ENCODE peak calls at places on chromosome 19, in seven cellular contexts. G, S, V, O, N, Y and R are unnamed samples. For H3K36me3, the result is how much of the 10 kb centered on the place peaks cover.

GRCh38 chr19:46240693-46241092 is 11.2 kb downstream of the IGFL1 start:
- DNase-seq in Y (no peak), G (no peak), O (no peak), V (no peak), S (no peak), N (no peak), R (no peak)

GRCh38 chr19:55228403-55229031 is at the start of gene TMEM86B:
- DNase-seq in S (no peak), O (no peak), N (no peak), Y (no peak), G (no peak), V (no peak), R (no peak)

GRCh38 chr19:8569066-8569761 is 8.0 kb downstream of the MYO1F start:
- DNase-seq in G (peak), V (peak), S (peak), Y (peak), N (peak), O (no peak), R (peak)

GRCh38 chr19:32869369-32870153 is at the start of gene SLC7A9:
- DNase-seq in G (no peak), N (no peak), O (no peak), Y (no peak), S (no peak), V (no peak), R (no peak)

GRCh38 chr19:48859711-48860572 is 8.5 kb downstream of the PLEKHA4 start:
- DNase-seq in N (no peak), S (no peak), G (no peak), V (no peak), Y (no peak), O (no peak), R (no peak)

GRCh38 chr19:53879145-53880037 is 2.6 kb upstream of the PRKCG start:
- DNase-seq in N (no peak), Y (peak), V (peak), O (peak), G (peak), S (peak), R (peak)

GRCh38 chr19:46366620-46367277 is 19.9 kb downstream of the PPP5C start:
- DNase-seq in V (no peak), S (no peak), Y (no peak), N (no peak), G (no peak), O (no peak), R (no peak)

GRCh38 chr19:40144151-40144550 is 47.1 kb upstream of the MAP3K10 start:
- DNase-seq in N (no peak), O (peak), G (no peak), S (no peak), V (no peak), Y (no peak), R (no peak)

GRCh38 chr19:12840091-12841079 is 2.1 kb downstream of the MAST1 start:
- DNase-seq in O (no peak), G (peak), N (no peak), V (peak), S (peak), Y (peak), R (no peak)

GRCh38 chr19:2462635-2463421 is 6.1 kb upstream of the LMNB2 start:
- DNase-seq in Y (peak), O (no peak), G (no peak), S (peak), N (no peak), V (peak), R (peak)

GRCh38 chr19:18832331-18833140 is 777 bp downstream of the UPF1 start:
- DNase-seq in Y (no peak), V (no peak), S (no peak), N (no peak), O (no peak), G (no peak), R (no peak)

GRCh38 chr19:32692727-32693061 is 1.1 kb downstream of the NUDT19 start:
- DNase-seq in O (no peak), Y (no peak), V (no peak), G (peak), S (no peak), N (no peak), R (no peak)

GRCh38 chr19:17623224-17623935 is 64.8 kb downstream of the UNC13A start:
- DNase-seq in N (no peak), Y (no peak), S (no peak), V (no peak), G (no peak), O (no peak), R (no peak)

GRCh38 chr19:17625043-17625442 is 63.1 kb downstream of the UNC13A start:
- DNase-seq in G (no peak), N (no peak), O (no peak), V (no peak), Y (no peak), S (no peak), R (no peak)

GRCh38 chr19:17626456-17626855 is 61.7 kb downstream of the UNC13A start:
- DNase-seq in N (no peak), G (no peak), V (no peak), S (no peak), O (no peak), Y (no peak), R (no peak)

GRCh38 chr19:17625980-17626379 is 62.2 kb downstream of the UNC13A start:
- DNase-seq in N (no peak), G (no peak), V (no peak), S (no peak), O (no peak), Y (no peak), R (no peak)

GRCh38 chr19:17624314-17624991 is 63.7 kb downstream of the UNC13A start:
- DNase-seq in O (no peak), S (no peak), N (no peak), Y (no peak), G (no peak), V (no peak), R (no peak)
- H3K36me3 ChIP-seq in O (under half), S (under half), N (under half), Y (under half), G (under half), V (under half), R (under half)

GRCh38 chr19:34996978-34997640 is 3.0 kb upstream of the GRAMD1A start:
- DNase-seq in O (peak), G (no peak), Y (no peak), S (no peak), V (no peak), N (no peak), R (no peak)

GRCh38 chr19:34991542-34992333 is 8.4 kb upstream of the GRAMD1A start:
- DNase-seq in G (no peak), N (no peak), Y (no peak), S (no peak), V (no peak), O (no peak), R (no peak)

GRCh38 chr19:34994643-34995471 is 5.3 kb upstream of the GRAMD1A start:
- DNase-seq in S (no peak), V (no peak), N (no peak), G (no peak), O (no peak), Y (no peak), R (no peak)

GRCh38 chr19:34995551-34995950 is 4.6 kb upstream of the GRAMD1A start:
- DNase-seq in N (no peak), O (no peak), S (no peak), Y (no peak), V (no peak), G (no peak), R (no peak)

GRCh38 chr19:34994286-34994642 is 5.9 kb upstream of the GRAMD1A start:
- DNase-seq in N (no peak), V (no peak), Y (no peak), G (no peak), S (no peak), O (no peak), R (no peak)
- H3K4me3 ChIP-seq in N (no peak), V (no peak), Y (no peak), G (no peak), S (no peak), O (no peak), R (no peak)

DNA sequence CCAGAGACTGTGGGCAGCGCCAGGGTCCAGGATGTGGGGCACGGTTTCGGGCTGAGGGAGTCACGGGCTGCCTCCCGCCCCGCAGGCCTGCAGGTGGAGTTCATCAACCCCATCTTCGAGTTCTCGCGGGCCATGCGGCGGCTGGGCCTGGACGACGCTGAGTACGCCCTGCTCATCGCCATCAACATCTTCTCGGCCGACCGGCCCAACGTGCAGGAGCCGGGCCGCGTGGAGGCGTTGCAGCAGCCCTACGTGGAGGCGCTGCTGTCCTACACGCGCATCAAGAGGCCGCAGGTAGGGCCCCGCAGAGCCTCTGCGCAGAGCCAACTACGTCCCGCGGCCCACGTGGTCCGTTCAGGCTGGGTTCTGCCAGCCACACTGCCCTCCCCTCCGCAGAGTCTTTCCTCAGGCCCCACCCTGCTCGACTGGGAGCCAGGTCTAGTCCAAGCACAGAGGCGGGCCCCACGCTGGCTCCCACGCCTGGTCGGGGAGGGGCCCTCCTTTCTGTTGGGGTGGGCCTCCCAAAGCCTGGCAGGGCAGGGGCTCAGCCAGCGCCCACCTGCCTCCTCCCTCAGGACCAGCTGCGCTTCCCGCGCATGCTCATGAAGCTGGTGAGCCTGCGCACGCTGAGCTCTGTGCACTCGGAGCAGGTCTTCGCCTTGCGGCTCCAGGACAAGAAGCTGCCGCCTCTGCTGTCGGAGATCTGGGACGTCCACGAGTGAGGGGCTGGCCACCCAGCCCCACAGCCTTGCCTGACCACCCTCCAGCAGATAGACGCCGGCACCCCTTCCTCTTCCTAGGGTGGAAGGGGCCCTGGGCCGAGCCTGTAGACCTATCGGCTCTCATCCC is 2.0 kb upstream of the POLD1 start:
- DNase-seq in S (no peak), Y (no peak), O (no peak), N (no peak), G (no peak), V (no peak), R (no peak)
- H3K36me3 ChIP-seq in S (under half), Y (under half), O (under half), N (under half), G (under half), V (under half), R (under half)

GRCh38 chr19:15436826-15437110 is 13.0 kb downstream of the WIZ start:
- DNase-seq in Y (no peak), N (no peak), V (no peak), O (no peak), G (no peak), S (no peak), R (no peak)
- H3K4me3 ChIP-seq in Y (no peak), N (no peak), V (no peak), O (no peak), G (no peak), S (no peak), R (no peak)